ENCODE peak calls at places on chromosome 19, in six cellular contexts. D, P, J, Q, L and W are unnamed samples.

GRCh38 chr19:7252364-7252763 is 41.9 kb downstream of the INSR start:
- DNase-seq in D (no peak), P (no peak), J (no peak), Q (no peak), L (no peak), W (no peak)

GRCh38 chr19:18604820-18605159 is 1.8 kb downstream of the CRLF1 start:
- DNase-seq in D (no peak), P (no peak), J (no peak), Q (no peak), L (no peak), W (no peak)

GRCh38 chr19:51368366-51369282 is at the start of gene CLDND2:
- DNase-seq in D (no peak), P (no peak), J (no peak), Q (peak; percentile 47), L (no peak), W (no peak)

GRCh38 chr19:46394398-46394797 is 19.0 kb downstream of the CCDC8 start:
- DNase-seq in D (no peak), P (peak; percentile 21), J (no peak), Q (peak; percentile 17), L (no peak), W (no peak)

GRCh38 chr19:44814517-44814916 is 5.6 kb downstream of the BCAM start:
- DNase-seq in D (no peak), P (no peak), J (no peak), Q (no peak), L (no peak), W (no peak)

GRCh38 chr19:11227201-11227886 is 12.1 kb upstream of the ANGPTL8 start:
- DNase-seq in D (no peak), P (no peak), J (no peak), Q (no peak), L (no peak), W (no peak)

GRCh38 chr19:41083516-41083915 is 4.7 kb upstream of the CYP2A13 start:
- DNase-seq in D (no peak), P (no peak), J (no peak), Q (no peak), L (no peak), W (no peak)

GRCh38 chr19:13241321-13242104 is 91.3 kb downstream of the IER2 start:
- DNase-seq in D (no peak), P (no peak), J (no peak), Q (no peak), L (no peak), W (no peak)

GRCh38 chr19:51690359-51691121 is 2.6 kb upstream of the SPACA6 start:
- DNase-seq in D (no peak), P (peak; percentile 63), J (peak; percentile 58), Q (peak; percentile 80), L (no peak), W (peak; percentile 81)

GRCh38 chr19:40089462-40089861 is 1.3 kb downstream of the ZNF780A start:
- DNase-seq in D (no peak), P (no peak), J (no peak), Q (no peak), L (no peak), W (no peak)

GRCh38 chr19:752652-753517 is 2.0 kb downstream of the MISP start:
- DNase-seq in D (no peak), P (peak; percentile 87), J (peak; percentile 85), Q (peak; percentile 77), L (no peak), W (peak; percentile 86)

GRCh38 chr19:17469371-17470203 is 737 bp upstream of the SLC27A1 start:
- DNase-seq in D (peak; percentile 99), P (peak; percentile 98), J (peak; percentile 98), Q (peak; percentile 98), L (peak; percentile 99), W (peak; percentile 99)

GRCh38 chr19:17470204-17470841 is at the start of gene SLC27A1:
- DNase-seq in D (peak; percentile 99), P (peak; percentile 99), J (peak; percentile 98), Q (peak; percentile 99), L (peak; percentile 97), W (peak; percentile 99)

GRCh38 chr19:17469092-17469370 is 1.3 kb upstream of the SLC27A1 start:
- DNase-seq in D (no peak), P (no peak), J (no peak), Q (no peak), L (no peak), W (no peak)

GRCh38 chr19:17467471-17468301 is 2.6 kb upstream of the SLC27A1 start:
- DNase-seq in D (no peak), P (no peak), J (no peak), Q (peak; percentile 78), L (no peak), W (no peak)

DNA sequence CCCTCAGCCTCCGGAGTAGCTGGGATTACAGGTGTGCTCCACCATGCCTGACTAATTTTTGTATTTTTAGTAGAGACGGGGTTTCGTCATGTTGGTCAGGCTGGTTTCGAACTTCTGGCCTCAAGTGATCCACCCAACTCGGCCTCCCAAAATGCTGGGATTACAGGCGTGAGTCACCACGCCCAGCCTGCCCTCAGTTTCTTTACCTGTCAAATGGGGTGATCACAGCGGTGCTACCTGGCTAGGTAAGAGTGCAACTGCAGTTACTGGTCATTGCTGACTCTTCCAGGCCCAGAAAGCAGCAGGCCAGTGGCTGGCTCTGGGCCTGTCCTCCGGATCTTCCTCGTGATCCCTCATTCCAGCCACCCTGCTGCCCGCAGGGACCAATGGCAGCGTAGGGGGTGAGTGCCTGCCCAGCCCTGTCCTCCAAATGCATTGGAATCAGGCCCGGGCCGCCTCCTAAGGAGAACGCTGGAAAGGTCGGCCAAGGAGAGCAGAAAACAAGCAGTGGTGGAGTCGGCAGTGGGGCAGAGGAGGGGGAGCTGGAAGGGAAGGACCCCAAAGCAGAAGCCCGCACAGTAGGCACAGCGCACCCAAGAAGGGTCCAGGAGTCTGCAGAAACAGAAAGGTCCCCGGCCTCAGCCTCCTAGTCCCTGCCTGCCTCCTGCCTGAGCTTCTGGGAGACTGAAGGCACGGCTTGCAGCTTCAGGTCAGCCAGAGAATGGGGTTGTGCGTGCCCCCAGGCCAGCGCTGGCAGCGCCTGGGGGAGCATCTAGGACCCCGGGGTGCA is 1.8 kb upstream of the SLC27A1 start:
- DNase-seq in D (peak; percentile 87), P (peak; percentile 78), J (peak; percentile 85), Q (peak; percentile 89), L (no peak), W (peak; percentile 86)
- H3K4me3 ChIP-seq in D (peak overlapping the region; percentile 74), P (peak overlapping the region; percentile 79), J (peak overlapping the region; percentile 78), Q (peak overlapping the region; percentile 88), L (peak overlapping the region; percentile 84), W (peak overlapping the region; percentile 78)

GRCh38 chr19:10007366-10007765 is 2.9 kb downstream of the COL5A3 start:
- DNase-seq in D (no peak), P (no peak), J (no peak), Q (peak; percentile 76), L (no peak), W (no peak)
- H3K27ac ChIP-seq in D (peak overlapping the region; percentile 81), P (peak overlapping the region; percentile 72), J (peak overlapping the region; percentile 80), Q (peak overlapping the region; percentile 25), L (peak overlapping the region; percentile 9), W (peak overlapping the region; percentile 36)

DNA sequence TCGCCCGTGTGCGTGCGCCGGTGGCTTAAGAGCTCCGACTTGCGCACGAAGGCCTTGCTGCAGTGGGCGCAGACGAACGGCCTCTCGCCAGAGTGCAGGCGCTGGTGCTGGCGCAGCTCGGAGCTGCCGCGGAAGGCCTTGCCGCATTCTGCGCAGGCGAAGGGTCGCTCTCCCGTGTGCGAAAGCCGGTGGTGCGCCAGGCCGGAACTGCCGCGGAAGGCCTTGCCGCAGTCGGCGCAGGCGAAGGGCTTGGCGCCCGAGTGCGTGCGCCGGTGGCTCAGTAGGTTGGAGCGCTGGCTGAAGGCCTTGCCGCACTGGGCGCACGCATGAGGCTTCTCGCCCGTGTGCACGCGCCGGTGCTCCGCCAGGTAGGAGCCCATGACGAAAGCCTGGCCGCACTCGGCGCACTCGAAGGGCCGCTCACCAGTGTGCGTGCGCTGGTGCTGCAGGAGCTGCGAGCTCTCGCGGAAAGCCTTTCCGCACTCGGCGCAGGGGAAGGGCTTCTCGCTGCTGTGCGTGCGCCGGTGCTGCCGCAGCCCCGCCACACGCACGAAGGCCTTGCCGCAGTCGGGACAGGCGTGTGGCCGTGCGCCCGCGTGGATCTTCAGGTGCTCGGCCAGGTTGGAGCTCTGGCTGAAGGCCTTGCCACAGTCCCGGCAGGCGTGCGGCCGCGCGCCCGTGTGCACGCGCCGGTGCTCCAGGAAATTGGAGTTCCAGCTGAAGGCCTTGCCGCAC is 3.1 kb upstream of the A1BG start:
- DNase-seq in D (no peak), P (peak; percentile 45), J (no peak), Q (no peak), L (no peak), W (no peak)
- H3K4me3 ChIP-seq in D (peak overlapping the region; percentile 27), P (peak overlapping the region; percentile 46), J (peak overlapping the region; percentile 50), Q (peak overlapping the region; percentile 59), L (peak overlapping the region; percentile 52), W (peak overlapping the region; percentile 38)

GRCh38 chr19:39003188-39003587 is 27.6 kb upstream of the FBXO17 start:
- DNase-seq in D (no peak), P (no peak), J (no peak), Q (no peak), L (no peak), W (no peak)

GRCh38 chr19:39004403-39004802 is 27.9 kb downstream of the FBXO27 start:
- DNase-seq in D (no peak), P (no peak), J (no peak), Q (no peak), L (no peak), W (no peak)

GRCh38 chr19:39001016-39001415 is 25.5 kb upstream of the FBXO17 start:
- DNase-seq in D (no peak), P (no peak), J (no peak), Q (no peak), L (no peak), W (no peak)
- H3K27ac ChIP-seq in D (no peak overlapping the region), P (no peak overlapping the region), J (no peak overlapping the region), Q (no peak overlapping the region), L (no peak overlapping the region), W (no peak overlapping the region)

GRCh38 chr19:43595605-43595998 is 332 bp downstream of the IRGQ start:
- DNase-seq in D (no peak), P (peak; percentile 56), J (no peak), Q (no peak), L (no peak), W (no peak)

GRCh38 chr19:43595999-43596841 is at the start of the genes IRGQ and ZNF576:
- DNase-seq in D (peak; percentile 100), P (peak; percentile 100), J (peak; percentile 100), Q (peak; percentile 100), L (peak; percentile 99), W (peak; percentile 100)

GRCh38 chr19:43592800-43593350 is 3.1 kb downstream of the IRGQ start:
- DNase-seq in D (no peak), P (no peak), J (no peak), Q (no peak), L (no peak), W (no peak)

GRCh38 chr19:43594710-43595604 is 977 bp downstream of the IRGQ start:
- DNase-seq in D (no peak), P (peak; percentile 77), J (peak; percentile 56), Q (peak; percentile 72), L (no peak), W (peak; percentile 81)

GRCh38 chr19:43594081-43594697 is 1.7 kb downstream of the IRGQ start:
- DNase-seq in D (no peak), P (no peak), J (no peak), Q (no peak), L (no peak), W (no peak)
- H3K4me3 ChIP-seq in D (peak overlapping the region; percentile 60), P (peak overlapping the region; percentile 77), J (peak overlapping the region; percentile 74), Q (peak overlapping the region; percentile 89), L (peak overlapping the region; percentile 82), W (peak overlapping the region; percentile 75)

DNA sequence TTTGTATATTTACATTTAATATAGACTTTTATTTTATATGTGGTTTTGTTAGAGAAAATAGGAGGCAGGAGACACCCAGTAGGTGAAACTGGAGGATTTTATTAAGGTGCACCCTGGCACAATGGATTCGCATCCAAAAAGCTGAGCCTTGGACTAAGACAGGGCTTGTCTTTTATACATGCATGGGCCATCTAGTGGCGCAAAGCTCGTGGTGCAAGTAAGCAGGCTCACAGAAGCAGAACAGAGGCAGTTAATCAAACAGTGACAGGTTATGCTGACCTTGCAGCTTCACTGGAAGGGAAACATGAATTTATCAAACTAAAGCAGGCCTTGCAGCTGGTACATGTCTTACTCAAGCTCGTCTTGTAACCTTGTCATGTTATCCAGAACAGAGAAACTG is 58.8 kb upstream of the ZNF681 start:
- DNase-seq in D (no peak), P (no peak), J (peak; percentile 31), Q (no peak), L (no peak), W (no peak)
- H3K27ac ChIP-seq in D (no peak overlapping the region), P (no peak overlapping the region), J (no peak overlapping the region), Q (no peak overlapping the region), L (no peak overlapping the region), W (no peak overlapping the region)